ENCODE peak calls at places on chromosomes 7 and 10, in eight cellular contexts. S is HL-60, M is AG10803, R is adrenal gland, J is brain microvascular endothelial cell, T is upper lobe of right lung, L is cardiac fibroblast, F is heart right ventricle. W is an unnamed sample.

GRCh38 chr7:131284702-131285419 is 42.8 kb upstream of the MKLN1 start:
- DNase-seq in S (no peak), F (no peak), J (no peak), M (no peak), L (peak), T (peak), R (peak), W (peak)

GRCh38 chr7:155210386-155210785 is 87.3 kb upstream of the INSIG1 start:
- DNase-seq in F (no peak), S (no peak), R (no peak), J (no peak), M (no peak), L (no peak), T (no peak), W (no peak)

GRCh38 chr7:39510738-39511372 is 55.3 kb upstream of the YAE1 start:
- DNase-seq in M (no peak), T (no peak), J (peak), S (no peak), F (no peak), L (peak), R (no peak), W (no peak)

GRCh38 chr10:28774051-28774995 is 97.0 kb downstream of the BAMBI start:
- DNase-seq in L (no peak), M (no peak), R (no peak), S (no peak), J (peak), F (no peak), T (no peak), W (peak)

GRCh38 chr7:22569586-22570321 is 69.8 kb upstream of the STEAP1B start:
- DNase-seq in T (peak), S (peak), M (no peak), L (peak), J (peak), F (no peak), R (peak), W (no peak)

GRCh38 chr10:42975558-42976352 is 101.1 kb upstream of the RET start:
- DNase-seq in S (peak), J (no peak), R (peak), F (no peak), T (no peak), L (no peak), M (no peak), W (no peak)

GRCh38 chr7:44750921-44751571 is 2.4 kb downstream of the ZMIZ2 start:
- DNase-seq in M (no peak), S (peak), R (no peak), J (peak), T (peak), F (no peak), L (no peak), W (no peak)

GRCh38 chr7:47511698-47512370 is 70.1 kb downstream of the TNS3 start:
- DNase-seq in M (no peak), F (no peak), R (no peak), L (no peak), T (no peak), J (no peak), S (no peak), W (no peak)

GRCh38 chr10:30591249-30591670 is 38.3 kb downstream of the LYZL2 start:
- DNase-seq in J (peak), F (peak), T (no peak), S (no peak), L (peak), R (peak), M (peak), W (no peak)

GRCh38 chr7:118476036-118476435 is 251.5 kb downstream of the ANKRD7 start:
- DNase-seq in T (no peak), R (no peak), M (no peak), L (no peak), J (no peak), S (no peak), F (no peak), W (no peak)

GRCh38 chr7:29217112-29217511 is 22.5 kb downstream of the CHN2 start:
- DNase-seq in T (no peak), J (no peak), R (no peak), S (no peak), L (no peak), M (no peak), F (no peak), W (no peak)

GRCh38 chr7:156106107-156106426 is 293.8 kb upstream of the SHH start:
- DNase-seq in M (no peak), L (no peak), F (no peak), R (peak), J (no peak), S (no peak), T (peak), W (no peak)

GRCh38 chr7:127418459-127418858 is 26.0 kb upstream of the ZNF800 start:
- DNase-seq in M (no peak), T (no peak), L (no peak), J (no peak), S (no peak), R (no peak), F (no peak), W (no peak)

GRCh38 chr7:84258628-84259027 is 64.0 kb upstream of the SEMA3A start:
- DNase-seq in S (no peak), F (no peak), J (no peak), L (peak), M (peak), R (no peak), T (no peak), W (no peak)

GRCh38 chr7:44633254-44634186 is 27.1 kb downstream of the OGDH start:
- DNase-seq in M (peak), J (peak), T (peak), F (peak), L (peak), S (peak), R (peak), W (peak)

GRCh38 chr7:95141755-95142154 is 182.6 kb downstream of the PON1 start:
- DNase-seq in F (no peak), S (no peak), T (no peak), L (peak), M (no peak), J (peak), R (no peak), W (no peak)

GRCh38 chr7:127702938-127703337 is 50.9 kb downstream of the SND1 start:
- DNase-seq in T (no peak), L (no peak), M (peak), R (no peak), J (no peak), S (no peak), F (no peak), W (no peak)

GRCh38 chr10:66680886-66681285 is 244.9 kb upstream of the LRRTM3 start:
- DNase-seq in F (no peak), S (no peak), M (peak), L (peak), R (no peak), T (no peak), J (peak), W (no peak)

GRCh38 chr10:132186488-132187413 is at the start of gene DPYSL4:
- DNase-seq in M (peak), S (no peak), T (no peak), F (no peak), R (no peak), L (no peak), J (no peak), W (no peak)

GRCh38 chr7:49333180-49333881 is 409.0 kb downstream of the CDC14C start:
- DNase-seq in F (no peak), R (no peak), M (no peak), L (no peak), T (no peak), J (no peak), S (no peak), W (no peak)

GRCh38 chr10:131513445-131513844 is 201.9 kb upstream of the TCERG1L start:
- DNase-seq in R (no peak), F (no peak), S (no peak), L (no peak), J (no peak), M (no peak), T (no peak), W (no peak)

GRCh38 chr10:103095005-103095404 is 98.1 kb downstream of the NT5C2 start:
- DNase-seq in M (no peak), T (no peak), S (no peak), J (no peak), F (no peak), L (no peak), R (no peak), W (no peak)

GRCh38 chr10:43407148-43407575 is 1.8 kb downstream of the HNRNPF start:
- DNase-seq in J (peak), M (peak), T (peak), L (peak), R (peak), F (peak), S (peak), W (no peak)

GRCh38 chr7:27419581-27420177 is 177.1 kb downstream of the EVX1 start:
- DNase-seq in L (no peak), J (peak), S (no peak), M (no peak), R (no peak), T (no peak), F (no peak), W (no peak)

GRCh38 chr10:48594799-48595198 is 10.1 kb downstream of the ARHGAP22 start:
- DNase-seq in S (no peak), L (no peak), J (no peak), T (no peak), F (no peak), M (no peak), R (no peak), W (no peak)

GRCh38 chr7:98760201-98760651 is 109.6 kb downstream of the TMEM130 start:
- DNase-seq in J (no peak), L (peak), T (no peak), S (no peak), F (no peak), M (peak), R (no peak), W (no peak)

GRCh38 chr7:55132890-55133551 is 114.2 kb downstream of the EGFR start:
- DNase-seq in T (no peak), M (peak), R (no peak), F (no peak), S (no peak), J (peak), L (peak), W (no peak)

GRCh38 chr10:7436490-7437100 is 25.8 kb upstream of the SFMBT2 start:
- DNase-seq in R (no peak), S (no peak), M (no peak), J (no peak), L (no peak), F (no peak), T (no peak), W (no peak)

GRCh38 chr10:116737582-116738358 is 4.6 kb downstream of the HSPA12A start:
- DNase-seq in R (no peak), J (no peak), L (no peak), S (no peak), T (no peak), M (no peak), F (no peak), W (no peak)

GRCh38 chr10:114174462-114175190 is 623 bp upstream of the CCDC186 start:
- DNase-seq in F (peak), R (peak), L (peak), J (peak), T (peak), M (peak), S (peak), W (no peak)

GRCh38 chr7:10537764-10538163 is 435.9 kb upstream of the PHF14 start:
- DNase-seq in J (no peak), L (no peak), S (no peak), M (no peak), F (no peak), T (no peak), R (no peak), W (no peak)

GRCh38 chr7:36010656-36011587 is 142.1 kb upstream of the EEPD1 start:
- DNase-seq in T (no peak), F (no peak), J (no peak), R (no peak), M (no peak), L (no peak), S (no peak), W (no peak)

GRCh38 chr7:101781384-101781783 is 36.0 kb upstream of the CUX1 start:
- DNase-seq in R (no peak), J (no peak), T (no peak), M (no peak), F (no peak), L (no peak), S (no peak), W (no peak)

GRCh38 chr7:101784275-101785127 is 32.9 kb upstream of the CUX1 start:
- DNase-seq in M (peak), T (no peak), R (no peak), S (peak), L (no peak), J (no peak), F (peak), W (no peak)

GRCh38 chr7:101783381-101784181 is 33.8 kb upstream of the CUX1 start:
- DNase-seq in F (no peak), S (no peak), L (no peak), J (no peak), M (no peak), T (no peak), R (no peak), W (no peak)

GRCh38 chr7:101782886-101783285 is 34.5 kb upstream of the CUX1 start:
- DNase-seq in S (no peak), L (no peak), F (no peak), T (no peak), J (no peak), M (no peak), R (no peak), W (no peak)

DNA sequence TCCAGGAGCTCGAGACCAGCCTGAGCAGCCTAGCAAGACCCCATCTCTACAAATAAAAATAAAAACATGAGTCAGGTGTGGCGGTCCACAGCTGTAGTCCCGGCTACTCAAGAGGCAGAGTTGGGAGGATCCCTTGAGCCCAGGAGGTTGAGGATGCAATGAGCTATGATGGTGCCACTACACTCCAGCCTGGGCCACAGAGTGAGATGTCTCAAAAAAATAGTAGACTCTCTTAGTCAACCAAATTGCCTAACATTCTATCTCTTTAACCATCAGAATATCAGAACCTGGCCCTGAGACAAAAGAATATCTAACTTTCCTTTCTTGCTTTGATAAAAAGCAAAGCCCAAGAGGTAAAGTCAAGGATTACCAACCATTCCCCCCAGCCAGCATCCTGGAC is 35.0 kb upstream of the CUX1 start:
- DNase-seq in S (no peak), T (no peak), F (no peak), L (no peak), M (no peak), J (no peak), R (no peak), W (no peak)
- H3K4me3 ChIP-seq in S (no peak), T (no peak), F (no peak), L (no peak), M (no peak), J (no peak), R (no peak), W (no peak)

DNA sequence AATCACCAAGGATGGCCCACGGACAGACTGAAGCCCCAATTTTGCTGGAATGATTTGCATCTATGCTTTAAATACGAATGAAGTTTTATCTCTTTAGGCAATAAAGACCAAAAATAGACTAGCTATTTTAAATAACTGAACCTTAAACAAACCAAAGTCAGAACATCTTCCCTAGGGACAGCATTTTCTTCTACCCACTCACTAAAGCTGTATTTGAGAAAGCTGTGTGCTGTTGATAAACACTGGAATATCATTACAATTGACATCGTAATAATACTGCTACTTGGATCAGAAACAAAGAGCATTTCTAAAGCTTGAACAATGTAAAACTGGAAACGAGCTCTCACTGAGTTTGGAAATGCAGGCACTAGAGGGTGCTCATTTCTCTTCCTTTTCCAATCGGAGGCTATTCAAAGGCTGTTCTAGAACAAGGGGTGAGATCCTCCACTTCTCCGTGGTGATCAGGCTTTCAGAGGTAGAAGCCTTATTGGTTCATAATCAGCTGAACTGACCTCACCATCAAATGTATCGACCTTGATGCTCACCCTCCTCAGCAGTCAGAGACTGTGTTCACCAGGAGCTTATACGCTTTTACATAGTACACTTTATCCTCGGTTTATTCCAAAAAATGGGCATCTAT is 225.3 kb upstream of the PRSS1 start:
- DNase-seq in F (no peak), T (no peak), S (no peak), R (no peak), M (no peak), J (no peak), L (peak), W (no peak)
- TF ChIP-seq CTCF in F (no peak), T (no peak), S (no peak), R (no peak), M (peak), J (peak), L (peak), W (no peak)

GRCh38 chr7:87038993-87039716 is 20.3 kb downstream of the ELAPOR2 start:
- DNase-seq in S (no peak), F (no peak), T (no peak), L (no peak), M (no peak), J (no peak), R (no peak), W (no peak)
- H3K4me3 ChIP-seq in S (no peak), F (peak), T (peak), L (peak), M (peak), J (peak), R (no peak), W (peak)

GRCh38 chr7:52017802-52018679 is 701.4 kb upstream of the COBL start:
- DNase-seq in T (no peak), L (no peak), F (no peak), J (no peak), S (peak), M (no peak), R (no peak), W (no peak)
- TF ChIP-seq CTCF in T (peak), L (peak), F (no peak), J (peak), S (peak), M (no peak), R (peak), W (peak)

GRCh38 chr7:63789378-63790176 is 209.1 kb upstream of the ZNF722 start:
- DNase-seq in R (no peak), T (no peak), S (no peak), J (no peak), F (no peak), L (no peak), M (no peak), W (no peak)
- H3K4me3 ChIP-seq in R (no peak), T (no peak), S (no peak), J (no peak), F (peak), L (no peak), M (no peak), W (no peak)

DNA sequence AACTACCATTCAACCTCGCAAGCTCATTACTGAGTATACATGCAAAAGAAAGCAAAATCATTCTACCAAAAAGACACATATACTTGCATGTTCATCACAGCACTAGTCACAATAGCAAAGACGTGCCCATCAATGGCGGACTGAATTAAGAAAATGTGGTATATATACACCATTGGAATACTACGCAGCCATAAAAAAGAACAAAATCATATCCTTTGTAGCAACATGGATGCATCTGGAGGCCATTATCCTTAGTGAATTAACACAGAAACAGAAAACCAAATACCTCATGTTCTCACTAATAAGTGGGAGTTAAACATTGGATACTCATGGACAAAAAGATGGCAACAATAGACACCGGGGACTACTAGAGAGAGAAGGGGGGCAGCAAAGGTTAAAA is 6.4 kb downstream of the TRDMT1 start:
- DNase-seq in T (no peak), S (no peak), M (no peak), J (no peak), R (no peak), F (no peak), L (no peak), W (no peak)
- TF ChIP-seq CTCF in T (no peak), S (no peak), M (no peak), J (no peak), R (no peak), F (no peak), L (no peak), W (no peak)

DNA sequence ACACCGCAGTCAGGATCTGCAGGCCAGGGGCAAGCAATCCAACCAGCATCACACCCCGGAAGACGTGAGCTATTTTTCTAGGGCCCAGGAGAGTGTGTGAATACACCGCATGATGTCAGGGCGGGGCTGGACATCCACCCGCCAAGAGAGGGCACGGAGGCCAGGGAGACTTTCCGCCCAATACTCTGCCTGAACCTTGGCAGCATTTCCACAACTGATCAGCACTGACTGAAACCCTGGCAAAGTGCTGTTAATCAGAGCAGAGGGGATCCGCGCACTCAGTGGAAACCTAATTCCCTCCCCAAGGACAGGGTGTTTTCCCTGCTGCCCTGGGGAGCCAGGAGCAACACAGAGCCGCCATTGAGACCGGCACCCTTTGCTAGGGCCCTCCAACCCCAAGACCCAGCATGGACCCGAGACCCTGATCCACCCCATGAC is 8.2 kb downstream of the MAD1L1 start:
- DNase-seq in S (no peak), F (no peak), T (no peak), L (no peak), J (no peak), R (no peak), M (no peak), W (no peak)
- H3K4me3 ChIP-seq in S (no peak), F (no peak), T (no peak), L (no peak), J (no peak), R (no peak), M (no peak), W (no peak)

GRCh38 chr10:75995041-75995430 is 563.6 kb downstream of the LRMDA start:
- DNase-seq in M (no peak), F (no peak), T (no peak), R (no peak), L (no peak), J (no peak), S (no peak), W (no peak)
- TF ChIP-seq CTCF in M (no peak), F (no peak), T (no peak), R (no peak), L (no peak), J (no peak), S (no peak), W (no peak)

GRCh38 chr7:19705663-19706062 is 3.2 kb downstream of the POLR1F start:
- DNase-seq in L (no peak), R (no peak), M (no peak), S (no peak), F (no peak), T (no peak), J (no peak), W (no peak)

GRCh38 chr7:19708397-19709248 is at the start of gene POLR1F:
- DNase-seq in L (peak), R (peak), F (peak), S (peak), M (peak), J (peak), T (peak), W (peak)

GRCh38 chr7:19701471-19701870 is 7.4 kb downstream of the POLR1F start:
- DNase-seq in S (no peak), J (no peak), M (no peak), R (no peak), F (no peak), L (no peak), T (no peak), W (peak)

GRCh38 chr7:19709249-19709578 is 377 bp upstream of the POLR1F start:
- DNase-seq in F (no peak), S (no peak), M (no peak), J (no peak), L (no peak), R (no peak), T (no peak), W (no peak)

DNA sequence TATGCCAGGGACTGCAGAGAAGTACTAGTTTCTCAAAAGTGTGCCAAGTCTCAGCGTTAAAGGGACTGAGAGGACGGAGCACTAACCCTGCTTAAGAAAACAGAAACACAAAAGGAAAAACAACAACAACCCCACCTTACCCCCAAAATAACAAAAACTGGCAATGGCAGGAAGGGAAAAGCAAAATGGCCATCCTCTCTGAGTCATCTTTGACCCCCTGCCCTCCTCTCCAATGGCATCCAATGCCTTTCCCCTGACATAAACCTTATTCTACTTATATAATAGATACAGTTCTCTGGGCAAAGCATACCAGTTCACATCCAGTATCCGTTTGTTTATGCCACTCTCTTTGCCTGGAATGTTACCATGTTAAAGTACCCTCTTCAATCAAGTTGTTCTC is 1.6 kb downstream of the POLR1F start:
- DNase-seq in T (no peak), M (no peak), F (no peak), L (peak), S (no peak), J (peak), R (no peak), W (no peak)
- H3K4me3 ChIP-seq in T (no peak), M (peak), F (peak), L (peak), S (peak), J (peak), R (no peak), W (peak)

W was measured in LNCaP clone FGC.